ENCODE peak calls at places on chromosomes 11 and 22, in eight cellular contexts. S is spleen, K is HAP-1, Z is Panc1, G is ascending aorta, D is adipocyte, J is neuronal stem cell, B is endothelial cell of umbilical vein. L is an unnamed sample.

GRCh38 chr22:36136475-36136874 is 24.1 kb downstream of the APOL3 start:
- DNase-seq in S (no peak), K (no peak), Z (no peak), G (no peak), D (peak; percentile 40), J (no peak), B (no peak), L (no peak)

GRCh38 chr22:23180301-23180892 is at the start of gene BCR:
- DNase-seq in S (peak; percentile 93), K (peak; percentile 72), Z (no peak), G (peak; percentile 86), D (peak; percentile 89), J (no peak), B (peak; percentile 69), L (peak; percentile 52)

GRCh38 chr11:8839957-8840945 is 70.7 kb upstream of the AKIP1 start:
- DNase-seq in S (peak; percentile 52), K (peak; percentile 66), Z (no peak), G (no peak), D (peak; percentile 51), J (peak; percentile 66), B (peak; percentile 92), L (no peak)

GRCh38 chr22:28951969-28952521 is 68.7 kb downstream of the ZNRF3 start:
- DNase-seq in S (no peak), K (peak; percentile 88), Z (no peak), G (no peak), D (peak; percentile 56), J (no peak), B (no peak), L (no peak)

GRCh38 chr22:42645938-42646568 is 3.1 kb downstream of the CYB5R3 start:
- DNase-seq in S (no peak), K (no peak), Z (no peak), G (no peak), D (no peak), J (no peak), B (no peak), L (no peak)

GRCh38 chr11:35304393-35304790 is 115.0 kb downstream of the SLC1A2 start:
- DNase-seq in S (no peak), K (no peak), Z (no peak), G (no peak), D (peak; percentile 41), J (no peak), B (no peak), L (no peak)

GRCh38 chr11:128678017-128678416 is 15.9 kb upstream of the FLI1 start:
- DNase-seq in S (no peak), K (no peak), Z (no peak), G (no peak), D (no peak), J (no peak), B (peak; percentile 90), L (no peak)

GRCh38 chr22:26508148-26508547 is 4.1 kb downstream of the TFIP11 start:
- DNase-seq in S (no peak), K (no peak), Z (no peak), G (no peak), D (no peak), J (no peak), B (no peak), L (no peak)

GRCh38 chr22:19802001-19802880 is 41.7 kb downstream of the TBX1 start:
- DNase-seq in S (peak; percentile 52), K (no peak), Z (no peak), G (no peak), D (no peak), J (no peak), B (no peak), L (no peak)

GRCh38 chr22:23718371-23719165 is 27.8 kb downstream of the RGL4 start:
- DNase-seq in S (no peak), K (no peak), Z (no peak), G (no peak), D (no peak), J (no peak), B (peak; percentile 10), L (no peak)

GRCh38 chr11:78000193-78000592 is 5.7 kb upstream of the INTS4 start:
- DNase-seq in S (no peak), K (peak; percentile 68), Z (peak; percentile 47), G (no peak), D (peak; percentile 86), J (no peak), B (peak; percentile 74), L (peak; percentile 6)

GRCh38 chr11:66880484-66881211 is 23.8 kb downstream of the LRFN4 start:
- DNase-seq in S (no peak), K (no peak), Z (no peak), G (no peak), D (no peak), J (no peak), B (no peak), L (no peak)

GRCh38 chr11:74721479-74721835 is 9.8 kb downstream of the CHRDL2 start:
- DNase-seq in S (no peak), K (no peak), Z (no peak), G (no peak), D (no peak), J (no peak), B (no peak), L (no peak)

GRCh38 chr11:70517996-70518907 is 119.9 kb downstream of the CTTN start:
- DNase-seq in S (peak; percentile 56), K (no peak), Z (peak; percentile 32), G (no peak), D (peak; percentile 65), J (no peak), B (no peak), L (no peak)

GRCh38 chr11:31767665-31768064 is 43.5 kb downstream of the PAX6 start:
- DNase-seq in S (no peak), K (no peak), Z (no peak), G (no peak), D (no peak), J (no peak), B (no peak), L (no peak)

DNA sequence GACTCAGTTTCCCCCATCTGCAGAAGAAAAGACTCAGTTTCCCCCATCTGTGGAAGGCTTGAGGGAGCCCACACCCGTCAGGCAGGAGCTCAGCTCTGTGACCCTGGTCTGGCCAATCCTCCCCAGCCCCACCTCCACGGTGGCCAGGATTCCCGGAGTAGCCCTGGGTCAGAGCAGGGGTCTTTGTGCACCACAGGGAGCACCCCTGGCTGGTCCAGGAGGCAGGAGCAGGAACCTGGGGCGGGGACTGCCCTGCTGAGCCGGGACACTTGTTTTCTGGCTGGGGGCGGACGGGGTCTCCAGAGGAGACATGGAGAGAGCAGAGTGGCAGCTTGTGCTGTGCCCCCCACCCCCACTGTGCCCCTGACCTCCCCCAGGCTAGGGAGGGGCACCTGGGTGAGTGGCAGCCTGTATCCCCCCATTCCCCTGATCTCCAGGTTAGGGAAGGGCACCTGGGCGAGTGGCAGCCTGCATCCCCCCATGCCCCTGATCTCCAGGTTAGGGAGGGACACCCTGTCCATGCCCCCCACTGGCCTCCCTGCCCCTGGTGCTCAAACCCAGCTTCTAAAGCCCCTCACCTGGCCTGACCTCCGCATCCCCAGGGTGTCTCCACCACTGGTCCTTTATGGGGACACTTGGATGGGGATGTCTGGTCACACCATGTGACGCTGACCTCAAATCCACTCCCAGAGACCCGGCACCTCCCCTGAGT is 18.8 kb downstream of the IL17REL start:
- DNase-seq in S (no peak), K (no peak), Z (no peak), G (peak; percentile 53), D (no peak), J (no peak), B (no peak), L (no peak)
- H3K4me3 ChIP-seq in S (no peak overlapping the region), K (no peak overlapping the region), Z (no peak overlapping the region), G (no peak overlapping the region), D (no peak overlapping the region), J (no peak overlapping the region), B (no peak overlapping the region), L (no peak overlapping the region)

DNA sequence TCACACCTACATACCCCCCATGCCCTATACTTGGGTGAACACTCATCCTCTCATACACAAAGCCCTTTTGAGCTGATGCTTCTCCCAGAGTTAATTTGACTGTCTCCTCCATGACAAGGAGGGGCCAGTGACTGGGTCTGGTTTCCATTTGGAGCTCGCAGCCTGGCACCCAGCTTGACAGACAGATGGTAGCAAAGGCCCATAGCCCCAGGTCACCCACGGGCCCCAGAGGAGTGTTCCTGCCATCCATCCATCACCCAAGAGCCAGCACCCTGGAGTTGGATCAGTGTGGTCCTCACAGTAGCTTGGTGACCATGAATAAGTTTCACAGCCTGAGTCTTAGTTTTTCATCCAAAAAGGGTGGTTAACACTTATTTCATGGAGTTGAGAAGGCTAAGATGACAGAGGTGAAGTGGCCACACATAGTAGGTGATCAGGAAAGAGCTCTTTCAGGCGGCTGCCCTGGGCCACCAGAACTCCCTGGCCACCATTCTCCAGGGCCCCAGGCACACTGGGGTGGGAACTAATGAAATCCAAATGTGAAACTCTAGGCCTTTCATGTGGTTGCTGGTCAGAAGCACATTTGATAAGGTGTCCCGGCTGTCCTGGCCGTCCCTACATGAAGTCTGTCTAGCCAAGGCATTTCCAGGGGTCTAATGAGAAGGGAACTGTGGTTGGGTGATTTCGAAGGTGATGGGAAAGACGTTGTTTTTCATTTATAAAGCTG is 42.4 kb downstream of the LIF start:
- DNase-seq in S (no peak), K (no peak), Z (no peak), G (no peak), D (no peak), J (no peak), B (no peak), L (no peak)
- H3K4me1 ChIP-seq in S (peaks cover 17% of the 10 kb centered on the region), K (no peaks in the 10 kb centered on the region), Z (peaks cover 50% of the 10 kb centered on the region), G (peaks cover 11% of the 10 kb centered on the region), D (peaks cover 49% of the 10 kb centered on the region), J (peaks cover 21% of the 10 kb centered on the region), B (peaks cover 22% of the 10 kb centered on the region), L (peaks cover 2% of the 10 kb centered on the region)

DNA sequence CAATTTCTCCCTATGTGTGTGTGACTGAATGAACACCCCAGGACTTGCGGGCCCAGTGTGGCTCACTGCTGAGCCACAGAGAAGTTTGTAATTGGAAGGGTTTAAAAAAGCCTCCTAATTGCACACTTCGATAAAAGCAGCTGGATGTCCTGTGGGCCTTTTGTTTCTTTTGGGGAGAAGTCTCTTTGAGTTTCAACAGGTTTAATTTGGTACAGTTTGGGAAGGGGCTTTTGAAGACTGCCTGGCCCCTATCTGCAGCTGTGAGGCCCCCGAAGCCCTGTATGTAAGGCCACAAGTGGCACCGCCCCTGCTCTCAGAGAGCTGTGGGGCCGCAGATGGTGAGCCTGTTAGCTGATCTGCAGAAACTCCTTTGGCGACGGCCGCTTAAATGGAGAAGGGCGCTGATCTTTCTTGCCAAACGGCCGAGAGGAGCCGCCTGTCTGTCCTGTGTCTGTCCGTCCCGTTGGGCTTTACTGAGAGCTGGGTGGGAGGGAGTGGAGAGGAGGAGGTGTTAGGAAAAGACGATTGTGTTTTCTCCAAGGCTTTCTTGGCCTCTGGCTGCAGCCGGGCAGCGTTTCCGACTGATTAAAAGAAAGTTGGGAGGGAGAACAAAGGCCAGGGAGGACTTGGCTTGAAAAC is 2.1 kb downstream of the FBLN1 start:
- DNase-seq in S (no peak), K (peak; percentile 69), Z (no peak), G (no peak), D (peak; percentile 50), J (peak; percentile 83), B (peak; percentile 7), L (no peak)
- H3K4me3 ChIP-seq in S (no peak overlapping the region), K (peak overlapping the region; percentile 73), Z (peak overlapping the region; percentile 57), G (peak overlapping the region; percentile 56), D (peak overlapping the region; percentile 80), J (peak overlapping the region; percentile 31), B (no peak overlapping the region), L (no peak overlapping the region)

GRCh38 chr22:31223786-31224191 is 11.7 kb downstream of the LIMK2 start:
- DNase-seq in S (no peak), K (no peak), Z (no peak), G (no peak), D (no peak), J (no peak), B (no peak), L (no peak)

GRCh38 chr22:31217890-31218287 is 5.8 kb downstream of the LIMK2 start:
- DNase-seq in S (no peak), K (no peak), Z (no peak), G (no peak), D (no peak), J (no peak), B (no peak), L (no peak)

GRCh38 chr22:31218565-31219262 is 6.6 kb downstream of the LIMK2 start:
- DNase-seq in S (no peak), K (peak; percentile 80), Z (no peak), G (no peak), D (no peak), J (no peak), B (no peak), L (no peak)

GRCh38 chr22:31221084-31221483 is 9.0 kb downstream of the LIMK2 start:
- DNase-seq in S (no peak), K (no peak), Z (no peak), G (no peak), D (no peak), J (no peak), B (no peak), L (no peak)
- H3K4me1 ChIP-seq in S (peaks cover 50% of the 10 kb centered on the region), K (peaks cover 13% of the 10 kb centered on the region), Z (peaks cover 12% of the 10 kb centered on the region), G (peaks cover 7% of the 10 kb centered on the region), D (peaks cover 47% of the 10 kb centered on the region), J (peaks cover 18% of the 10 kb centered on the region), B (peaks cover 34% of the 10 kb centered on the region), L (peaks cover 6% of the 10 kb centered on the region)